ENCODE peak calls at places on chromosomes 2 and 18, in four cellular contexts. C is transverse colon; N is central memory CD8-positive, alpha-beta T cell; H is activated T-cell treated with anti-CD3 and anti-CD28 coated beads, Interleukin-2, amount 50 U/mL, for 72 hours. Y is an unnamed sample.

GRCh38 chr2:43346619-43347018 is 120.2 kb upstream of the ZFP36L2 start:
- DNase-seq in C (no peak), N (no peak), H (no peak), Y (no peak)

GRCh38 chr18:32919799-32920198 is 147.0 kb upstream of the KLHL14 start:
- DNase-seq in C (peak), N (no peak), H (peak), Y (no peak)

GRCh38 chr2:177030391-177031000 is 182.1 kb upstream of the HNRNPA3 start:
- DNase-seq in C (no peak), N (no peak), H (no peak), Y (no peak)

GRCh38 chr2:205865794-205866490 is 183.6 kb downstream of the NRP2 start:
- DNase-seq in C (no peak), N (no peak), H (no peak), Y (no peak)

GRCh38 chr18:41073372-41073954 is 881.6 kb upstream of the PIK3C3 start:
- DNase-seq in C (no peak), N (no peak), H (no peak), Y (no peak)

GRCh38 chr2:42048318-42049251 is 764 bp downstream of the PKDCC start:
- DNase-seq in C (no peak), N (no peak), H (no peak), Y (no peak)

GRCh38 chr2:232502513-232502900 is 14.9 kb upstream of the ECEL1 start:
- DNase-seq in C (no peak), N (no peak), H (peak), Y (no peak)

GRCh38 chr2:101380376-101380775 is 6.9 kb downstream of the CREG2 start:
- DNase-seq in C (no peak), N (no peak), H (no peak), Y (no peak)

GRCh38 chr2:55123851-55124269 is 73.6 kb upstream of the RTN4 start:
- DNase-seq in C (no peak), N (no peak), H (no peak), Y (no peak)

GRCh38 chr2:109472331-109473005 is 141.3 kb downstream of the SEPTIN10 start:
- DNase-seq in C (no peak), N (no peak), H (no peak), Y (no peak)